ENCODE peak calls at places on chromosomes 16 and 17, in four cellular contexts. K, S, R and U are unnamed samples.

GRCh38 chr17:8038954-8039610 is at the start of gene ALOX15B:
- DNase-seq in K (no peak), S (no peak), R (no peak), U (no peak)

GRCh38 chr17:76266244-76266938 is 1.2 kb downstream of the UBALD2 start:
- DNase-seq in K (no peak), S (peak), R (peak), U (peak)

GRCh38 chr17:14297161-14297851 is 3.6 kb upstream of the HS3ST3B1 start:
- DNase-seq in K (no peak), S (peak), R (peak), U (peak)

GRCh38 chr16:88284626-88285513 is 97.9 kb upstream of the ZNF469 start:
- DNase-seq in K (no peak), S (no peak), R (no peak), U (no peak)

GRCh38 chr17:31453896-31454295 is 62.4 kb downstream of the RAB11FIP4 start:
- DNase-seq in K (no peak), S (no peak), R (no peak), U (no peak)

GRCh38 chr17:17904171-17905035 is 67.6 kb upstream of the SREBF1 start:
- DNase-seq in K (no peak), S (peak), R (no peak), U (no peak)

GRCh38 chr17:7114241-7114874 is at the start of gene ASGR2:
- DNase-seq in K (no peak), S (no peak), R (no peak), U (no peak)

GRCh38 chr17:62706598-62707424 is 79.3 kb downstream of the MRC2 start:
- DNase-seq in K (no peak), S (no peak), R (no peak), U (no peak)

GRCh38 chr17:57574040-57574513 is 171.0 kb downstream of the CCDC182 start:
- DNase-seq in K (peak), S (peak), R (peak), U (peak)

GRCh38 chr17:4492762-4493561 is 5.7 kb upstream of the SPNS2 start:
- DNase-seq in K (no peak), S (peak), R (peak), U (peak)

GRCh38 chr17:75557075-75557851 is 30.3 kb upstream of the MYO15B start:
- DNase-seq in K (no peak), S (peak), R (peak), U (peak)

GRCh38 chr17:76944477-76944876 is 76.3 kb downstream of the MGAT5B start:
- DNase-seq in K (no peak), S (no peak), R (no peak), U (no peak)

GRCh38 chr17:79280822-79281572 is 206.4 kb downstream of the ENGASE start:
- DNase-seq in K (no peak), S (no peak), R (no peak), U (no peak)

GRCh38 chr16:6165330-6165984 is 1067.9 kb upstream of the EEF2KMT start:
- DNase-seq in K (no peak), S (no peak), R (peak), U (no peak)

GRCh38 chr17:77772899-77773358 is 185.6 kb upstream of the TNRC6C start:
- DNase-seq in K (no peak), S (peak), R (no peak), U (no peak)

GRCh38 chr17:31699281-31699680 is 159.8 kb downstream of the COPRS start:
- DNase-seq in K (no peak), S (no peak), R (no peak), U (no peak)

GRCh38 chr17:57211010-57211411 is 45.3 kb upstream of the MSI2 start:
- DNase-seq in K (no peak), S (no peak), R (no peak), U (peak)

GRCh38 chr16:76910931-76911330 is 280.1 kb upstream of the MON1B start:
- DNase-seq in K (no peak), S (peak), R (peak), U (peak)

GRCh38 chr16:50266337-50267091 is at the start of gene ADCY7:
- DNase-seq in K (no peak), S (peak), R (peak), U (peak)

GRCh38 chr16:57278494-57278893 is 6.0 kb downstream of the PLLP start:
- DNase-seq in K (peak), S (no peak), R (no peak), U (no peak)

GRCh38 chr16:8864480-8864879 is 4.3 kb downstream of the CARHSP1 start:
- DNase-seq in K (no peak), S (no peak), R (no peak), U (no peak)

GRCh38 chr16:19696312-19696711 is 21.7 kb downstream of the KNOP1 start:
- DNase-seq in K (no peak), S (peak), R (peak), U (peak)

GRCh38 chr16:79593074-79593531 is 7.4 kb downstream of the MAF start:
- DNase-seq in K (no peak), S (no peak), R (peak), U (no peak)

GRCh38 chr17:48592592-48592991 is 987 bp downstream of the HOXB5 start:
- DNase-seq in K (no peak), S (no peak), R (no peak), U (no peak)

GRCh38 chr16:48537909-48538745 is 71.9 kb downstream of the N4BP1 start:
- DNase-seq in K (no peak), S (peak), R (no peak), U (no peak)

GRCh38 chr17:55668581-55668980 is 54.1 kb downstream of the TMEM100 start:
- DNase-seq in K (no peak), S (no peak), R (no peak), U (no peak)

GRCh38 chr16:75380870-75381269 is 52.4 kb downstream of the CFDP1 start:
- DNase-seq in K (no peak), S (peak), R (peak), U (peak)

GRCh38 chr17:79965806-79966205 is 69.9 kb downstream of the TBC1D16 start:
- DNase-seq in K (peak), S (no peak), R (no peak), U (no peak)

GRCh38 chr17:64773836-64774761 is 112.0 kb upstream of the SMURF2 start:
- DNase-seq in K (no peak), S (peak), R (peak), U (peak)

GRCh38 chr16:75206749-75207451 is at the start of gene CTRB2:
- DNase-seq in K (no peak), S (no peak), R (no peak), U (no peak)

GRCh38 chr17:40542562-40543411 is 22.5 kb downstream of the CCR7 start:
- DNase-seq in K (peak), S (peak), R (peak), U (peak)

GRCh38 chr16:4987580-4988374 is 29.6 kb downstream of the SEC14L5 start:
- DNase-seq in K (no peak), S (no peak), R (no peak), U (no peak)

GRCh38 chr17:50289268-50289667 is 15.0 kb downstream of the TMEM92 start:
- DNase-seq in K (no peak), S (peak), R (peak), U (peak)

GRCh38 chr16:13316008-13316407 is 414.6 kb downstream of the SHISA9 start:
- DNase-seq in K (no peak), S (no peak), R (peak), U (no peak)

GRCh38 chr16:1772362-1772907 is at the start of gene EME2:
- DNase-seq in K (no peak), S (no peak), R (peak), U (peak)
- H3K4me3 ChIP-seq in K (peak), S (peak), R (peak), U (peak)

DNA sequence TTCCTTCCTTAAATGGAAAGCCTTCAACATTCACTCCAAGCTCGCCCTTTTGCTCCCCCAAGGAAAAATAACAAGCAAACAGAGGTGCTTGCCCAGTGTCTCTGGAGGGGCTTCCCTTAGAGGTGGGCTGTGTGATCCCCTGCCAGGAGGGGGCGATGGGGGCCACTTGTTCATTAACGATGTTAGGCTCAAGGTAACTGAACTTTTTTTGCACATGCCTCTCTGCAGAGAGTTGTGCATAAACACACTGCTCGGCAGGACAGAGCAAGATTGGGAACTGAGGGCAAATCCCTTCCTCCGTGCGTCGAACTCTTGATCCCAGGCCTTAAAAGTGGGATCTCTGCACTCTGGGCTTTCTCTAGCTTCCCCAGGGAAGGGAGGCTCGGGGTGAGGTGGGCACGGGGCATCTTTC is 15.5 kb upstream of the NAGLU start:
- DNase-seq in K (peak), S (no peak), R (no peak), U (no peak)
- TF ChIP-seq CTCF in K (no peak), S (peak), R (peak), U (peak)

GRCh38 chr17:1752425-1752941 is 9.4 kb upstream of the SERPINF1 start:
- DNase-seq in K (peak), S (no peak), R (no peak), U (no peak)
- H3K4me3 ChIP-seq in K (peak), S (no peak), R (no peak), U (no peak)

DNA sequence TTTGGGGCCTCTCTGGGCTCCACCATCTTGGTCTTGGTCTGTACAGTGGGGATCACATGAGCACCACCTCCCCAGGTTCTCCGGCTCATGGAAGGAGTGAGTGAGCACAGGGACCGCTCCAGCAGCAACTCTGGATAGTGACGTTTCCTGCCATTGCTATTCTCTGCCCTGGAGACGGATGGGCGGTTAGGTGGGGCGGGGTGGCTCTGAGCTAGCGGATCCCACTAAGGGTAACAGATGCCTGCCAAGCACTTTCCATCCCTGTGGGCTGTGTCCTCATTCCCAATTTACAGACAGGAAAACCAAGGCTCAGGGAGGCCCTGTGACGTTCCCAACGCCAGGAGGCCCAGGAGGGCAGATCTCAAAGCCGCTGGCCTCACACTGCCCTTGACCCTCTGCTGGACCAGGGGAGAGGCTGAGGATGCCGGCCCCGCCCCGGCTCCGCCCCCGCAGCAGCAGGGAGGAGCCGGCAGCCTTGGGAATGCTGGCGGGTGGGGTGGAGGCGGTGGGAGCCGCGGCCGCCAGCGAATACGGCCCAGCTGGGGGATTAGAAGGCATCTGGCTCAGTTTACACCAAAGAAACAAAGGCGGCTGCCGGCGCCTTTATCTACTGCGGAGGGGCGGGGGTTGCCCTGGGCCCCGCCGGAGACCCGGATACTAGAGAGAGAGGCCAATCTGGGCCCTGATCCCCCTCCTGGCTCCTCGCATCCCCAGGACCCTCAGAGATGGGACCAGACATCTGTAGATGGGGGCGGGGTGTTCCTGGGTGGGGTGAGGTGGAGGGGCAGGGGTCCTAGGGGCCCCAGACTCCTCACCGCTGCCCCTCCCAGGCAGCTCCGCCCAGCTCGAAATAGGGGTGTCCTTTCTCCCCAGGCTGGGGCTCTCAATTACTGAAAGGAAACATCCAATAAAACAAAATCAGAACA is 122.3 kb upstream of the CIBAR2 start:
- DNase-seq in K (no peak), S (peak), R (peak), U (peak)
- TF ChIP-seq CTCF in K (no peak), S (peak), R (no peak), U (no peak)

GRCh38 chr17:44831270-44831770 is 1.2 kb upstream of the GJC1 start:
- DNase-seq in K (no peak), S (no peak), R (no peak), U (no peak)

GRCh38 chr17:44830359-44831269 is 527 bp upstream of the GJC1 start:
- DNase-seq in K (no peak), S (peak), R (peak), U (peak)

GRCh38 chr17:44827863-44828262 is 2.2 kb downstream of the GJC1 start:
- DNase-seq in K (no peak), S (no peak), R (no peak), U (no peak)

GRCh38 chr17:44828919-44829557 is 1.0 kb downstream of the GJC1 start:
- DNase-seq in K (no peak), S (peak), R (peak), U (peak)

GRCh38 chr17:44829558-44830358 is at the start of gene GJC1:
- DNase-seq in K (no peak), S (no peak), R (no peak), U (peak)
- H3K4me3 ChIP-seq in K (peak), S (peak), R (peak), U (peak)